ENCODE peak calls at places on chromosomes 11 and 22, in seven cellular contexts. Z is A549, M is left ventricle myocardium inferior, N is psoas muscle, I is coronary artery, O is Caco-2, C is BJ. G is an unnamed sample.

GRCh38 chr11:11082651-11083050 is 224.8 kb upstream of the ZBED5 start:
- DNase-seq in I (no peak), C (no peak), Z (no peak), O (no peak), M (no peak), N (no peak), G (no peak)

GRCh38 chr11:102476812-102477211 is 24.2 kb upstream of the TMEM123 start:
- DNase-seq in C (no peak), Z (no peak), N (no peak), I (no peak), M (peak), O (no peak), G (no peak)

GRCh38 chr22:22702159-22702873 is 57.9 kb downstream of the GGTLC2 start:
- DNase-seq in I (peak), Z (no peak), C (no peak), O (peak), N (no peak), M (no peak), G (no peak)

GRCh38 chr11:34495724-34496377 is 17.7 kb downstream of the ELF5 start:
- DNase-seq in M (no peak), Z (no peak), I (no peak), C (no peak), N (no peak), O (no peak), G (no peak)

GRCh38 chr11:27910186-27910941 is 197.6 kb downstream of the KIF18A start:
- DNase-seq in N (no peak), C (no peak), I (no peak), M (no peak), Z (no peak), O (no peak), G (no peak)

GRCh38 chr11:11346249-11346648 is 6.8 kb downstream of the CSNK2A3 start:
- DNase-seq in M (no peak), I (no peak), N (no peak), C (no peak), Z (no peak), O (no peak), G (no peak)

GRCh38 chr11:91299980-91300379 is 924.6 kb upstream of the FAT3 start:
- DNase-seq in O (no peak), M (no peak), I (no peak), Z (no peak), N (no peak), C (no peak), G (peak)

GRCh38 chr11:92735039-92735438 is 234.4 kb upstream of the MTNR1B start:
- DNase-seq in O (no peak), C (no peak), M (no peak), N (no peak), I (no peak), Z (no peak), G (no peak)

GRCh38 chr22:20946080-20946986 is 20.7 kb upstream of the AIFM3 start:
- DNase-seq in M (no peak), C (no peak), N (no peak), I (no peak), O (no peak), Z (no peak), G (no peak)

GRCh38 chr22:43110927-43111623 is 525 bp downstream of the BIK start:
- DNase-seq in O (peak), C (no peak), N (no peak), M (no peak), I (no peak), Z (no peak), G (no peak)

GRCh38 chr11:117595440-117595839 is 201.6 kb downstream of the DSCAML1 start:
- DNase-seq in N (no peak), Z (no peak), M (no peak), O (no peak), I (no peak), C (no peak), G (no peak)
- TF ChIP-seq CTCF in N (no peak), Z (no peak), M (no peak), O (no peak), I (no peak), C (no peak), G (no peak)

DNA sequence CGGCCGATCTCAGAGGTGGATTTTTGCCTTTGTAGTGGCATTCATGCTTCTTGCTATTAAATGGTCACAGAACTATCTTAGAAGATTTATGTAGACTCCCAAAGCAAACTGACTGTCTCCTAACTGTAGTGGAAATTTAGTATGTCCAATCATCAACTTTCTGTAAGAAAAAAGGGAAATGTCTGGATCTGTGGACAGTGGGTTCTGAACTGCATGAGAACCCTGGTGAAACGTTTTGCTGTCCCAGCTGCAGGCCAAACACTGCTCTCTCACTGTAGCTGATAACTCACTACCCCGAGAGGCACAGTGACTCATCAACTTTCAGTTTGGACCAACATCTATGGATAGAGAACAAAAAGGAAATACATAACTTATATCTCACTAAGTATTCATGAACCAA is 387.1 kb downstream of the SOX6 start:
- DNase-seq in C (no peak), I (no peak), M (peak), Z (peak), N (peak), O (peak), G (no peak)
- H3K4me3 ChIP-seq in C (peak), I (peak), M (peak), Z (no peak), N (peak), O (no peak), G (no peak)

GRCh38 chr22:17898375-17898774 is 124.1 kb upstream of the BID start:
- DNase-seq in Z (no peak), I (no peak), C (no peak), O (no peak), M (no peak), N (no peak), G (no peak)

GRCh38 chr22:17897411-17897810 is 123.1 kb upstream of the BID start:
- DNase-seq in N (no peak), C (no peak), I (no peak), O (peak), Z (no peak), M (no peak), G (no peak)

GRCh38 chr22:17897864-17898263 is 123.6 kb upstream of the BID start:
- DNase-seq in C (no peak), I (no peak), O (peak), Z (no peak), N (no peak), M (no peak), G (no peak)

GRCh38 chr22:17893900-17894299 is 119.6 kb upstream of the BID start:
- DNase-seq in N (no peak), Z (no peak), I (no peak), M (no peak), O (no peak), C (no peak), G (no peak)

GRCh38 chr22:17896552-17896951 is 122.3 kb upstream of the BID start:
- DNase-seq in M (peak), Z (peak), C (no peak), I (no peak), O (peak), N (peak), G (no peak)
- TF ChIP-seq CTCF in M (peak), Z (no peak), C (peak), I (no peak), O (peak), N (peak), G (peak)

GRCh38 chr11:58642120-58642625 is 19.7 kb downstream of the CNTF start:
- DNase-seq in Z (no peak), N (no peak), I (no peak), C (no peak), O (no peak), M (no peak), G (no peak)

GRCh38 chr11:58647866-58648265 is 25.4 kb downstream of the CNTF start:
- DNase-seq in O (no peak), I (no peak), M (no peak), Z (no peak), N (no peak), C (no peak), G (no peak)

GRCh38 chr11:58647141-58647699 is 24.8 kb downstream of the CNTF start:
- DNase-seq in O (no peak), Z (no peak), C (no peak), M (no peak), N (no peak), I (no peak), G (no peak)

GRCh38 chr11:58649623-58650022 is 27.2 kb downstream of the CNTF start:
- DNase-seq in I (no peak), O (no peak), N (no peak), Z (no peak), M (no peak), C (no peak), G (no peak)

DNA sequence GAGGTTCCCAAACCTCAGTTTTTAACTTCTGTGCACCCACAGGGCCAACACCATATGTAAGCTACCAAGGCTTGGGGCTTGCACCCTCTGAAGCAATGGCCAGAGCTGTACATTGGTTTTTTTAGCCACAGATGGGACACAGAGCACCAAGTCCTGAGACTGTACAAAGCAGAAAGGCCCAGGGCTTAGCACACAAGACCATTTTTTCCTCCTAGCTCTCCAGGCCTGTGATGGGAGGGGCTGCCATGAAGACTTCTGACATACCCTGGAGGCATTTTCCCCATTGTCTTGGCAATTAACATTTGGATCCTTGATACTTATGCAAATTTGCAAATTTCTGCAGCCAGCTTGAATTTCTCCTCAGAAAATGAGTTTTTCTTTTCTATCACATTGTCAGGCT is 23.4 kb downstream of the CNTF start:
- DNase-seq in Z (no peak), N (no peak), M (no peak), O (no peak), C (no peak), I (no peak), G (no peak)
- H3K4me3 ChIP-seq in Z (no peak), N (no peak), M (no peak), O (no peak), C (no peak), I (no peak), G (no peak)

GRCh38 chr11:114026355-114026754 is 33.2 kb upstream of the ZBTB16 start:
- DNase-seq in Z (no peak), O (peak), I (no peak), M (no peak), N (no peak), C (no peak), G (no peak)
- TF ChIP-seq CTCF in Z (no peak), O (peak), I (no peak), M (peak), N (no peak), C (no peak), G (peak)

GRCh38 chr11:12693075-12693473 is 18.9 kb downstream of the TEAD1 start:
- DNase-seq in N (no peak), C (no peak), O (no peak), M (no peak), Z (no peak), I (no peak), G (no peak)
- H3K4me3 ChIP-seq in N (peak), C (no peak), O (no peak), M (peak), Z (peak), I (peak), G (peak)

G was measured in retinal pigment epithelial cell.